ENCODE peak calls at places on chromosomes 3 and 15, in seven cellular contexts. One of them, this sample, is unnamed.

GRCh38 chr3:129352045-129352444 is 73.4 kb downstream of the HMCES start:
- DNase-seq in neural progenitor cell: no peak
- DNase-seq in thoracic aorta: no peak
- DNase-seq in cardiac muscle cell: no peak
- DNase-seq in glutamatergic neuron: no peak
- DNase-seq in esophagus squamous epithelium: no peak
- DNase-seq in A549: no peak
- DNase-seq in this sample: no peak

GRCh38 chr15:80242132-80242769 is 9.8 kb downstream of the CTXND1 start:
- DNase-seq in esophagus squamous epithelium: no peak
- DNase-seq in thoracic aorta: no peak
- DNase-seq in cardiac muscle cell: peak
- DNase-seq in A549: peak
- DNase-seq in neural progenitor cell: peak
- DNase-seq in glutamatergic neuron: peak
- DNase-seq in this sample: peak

GRCh38 chr3:159897331-159898075 is 91.1 kb upstream of the IL12A start:
- DNase-seq in neural progenitor cell: no peak
- DNase-seq in esophagus squamous epithelium: no peak
- DNase-seq in thoracic aorta: no peak
- DNase-seq in cardiac muscle cell: no peak
- DNase-seq in glutamatergic neuron: no peak
- DNase-seq in A549: no peak
- DNase-seq in this sample: no peak

GRCh38 chr3:16113704-16114103 is 60.8 kb upstream of the GALNT15 start:
- DNase-seq in A549: peak
- DNase-seq in esophagus squamous epithelium: no peak
- DNase-seq in neural progenitor cell: no peak
- DNase-seq in thoracic aorta: no peak
- DNase-seq in cardiac muscle cell: no peak
- DNase-seq in glutamatergic neuron: no peak
- DNase-seq in this sample: no peak

GRCh38 chr3:155194973-155195372 is 98.5 kb downstream of the STRIT1 start:
- DNase-seq in A549: no peak
- DNase-seq in neural progenitor cell: no peak
- DNase-seq in esophagus squamous epithelium: no peak
- DNase-seq in thoracic aorta: no peak
- DNase-seq in glutamatergic neuron: no peak
- DNase-seq in cardiac muscle cell: no peak
- DNase-seq in this sample: no peak

GRCh38 chr3:69178838-69179739 is 56.7 kb upstream of the LMOD3 start:
- DNase-seq in neural progenitor cell: no peak
- DNase-seq in cardiac muscle cell: no peak
- DNase-seq in thoracic aorta: no peak
- DNase-seq in esophagus squamous epithelium: no peak
- DNase-seq in A549: peak
- DNase-seq in glutamatergic neuron: no peak
- DNase-seq in this sample: no peak

GRCh38 chr3:106103383-106103782 is 234.6 kb upstream of the CBLB start:
- DNase-seq in A549: no peak
- DNase-seq in thoracic aorta: no peak
- DNase-seq in cardiac muscle cell: no peak
- DNase-seq in esophagus squamous epithelium: no peak
- DNase-seq in glutamatergic neuron: no peak
- DNase-seq in neural progenitor cell: no peak
- DNase-seq in this sample: no peak

GRCh38 chr3:71893120-71893519 is 108.2 kb upstream of the PROK2 start:
- DNase-seq in esophagus squamous epithelium: no peak
- DNase-seq in A549: no peak
- DNase-seq in glutamatergic neuron: no peak
- DNase-seq in cardiac muscle cell: no peak
- DNase-seq in neural progenitor cell: no peak
- DNase-seq in thoracic aorta: no peak
- DNase-seq in this sample: no peak

DNA sequence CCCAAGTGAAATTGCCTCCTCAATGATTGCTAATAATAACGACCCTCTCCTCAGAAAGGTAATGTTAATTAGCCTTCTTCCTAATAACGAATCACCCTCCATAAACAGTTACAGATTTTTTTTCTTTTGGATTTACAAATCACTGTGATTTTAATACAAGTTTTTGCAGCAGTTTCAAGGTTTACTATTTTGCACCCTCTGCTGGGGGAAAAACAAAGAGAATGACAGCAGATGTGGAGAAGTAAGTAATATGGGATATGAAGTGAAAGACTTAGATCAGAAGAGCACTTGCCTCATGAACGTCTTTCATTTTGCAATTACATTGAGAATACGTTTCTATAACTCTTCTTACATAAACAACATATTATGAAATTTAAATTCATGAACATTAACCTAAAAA is 16.1 kb upstream of the CNTN3 start:
- DNase-seq in thoracic aorta: no peak
- DNase-seq in A549: no peak
- DNase-seq in esophagus squamous epithelium: no peak
- DNase-seq in cardiac muscle cell: no peak
- DNase-seq in neural progenitor cell: no peak
- DNase-seq in glutamatergic neuron: no peak
- DNase-seq in this sample: no peak
- TF ChIP-seq CTCF in thoracic aorta: peak
- TF ChIP-seq CTCF in A549: no peak
- TF ChIP-seq CTCF in esophagus squamous epithelium: no peak
- TF ChIP-seq CTCF in cardiac muscle cell: peak
- TF ChIP-seq CTCF in neural progenitor cell: peak
- TF ChIP-seq CTCF in glutamatergic neuron: no peak
- TF ChIP-seq CTCF in this sample: no peak

GRCh38 chr3:37453393-37454391 is 279.3 kb upstream of the LRRFIP2 start:
- DNase-seq in glutamatergic neuron: peak
- DNase-seq in thoracic aorta: no peak
- DNase-seq in cardiac muscle cell: peak
- DNase-seq in A549: no peak
- DNase-seq in esophagus squamous epithelium: no peak
- DNase-seq in neural progenitor cell: peak
- DNase-seq in this sample: peak
- TF ChIP-seq CTCF in glutamatergic neuron: peak
- TF ChIP-seq CTCF in thoracic aorta: peak
- TF ChIP-seq CTCF in cardiac muscle cell: no peak
- TF ChIP-seq CTCF in A549: no peak
- TF ChIP-seq CTCF in esophagus squamous epithelium: peak
- TF ChIP-seq CTCF in neural progenitor cell: peak
- TF ChIP-seq CTCF in this sample: peak

GRCh38 chr3:52231502-52232278 is 6.2 kb upstream of the TLR9 start:
- DNase-seq in A549: peak
- DNase-seq in neural progenitor cell: peak
- DNase-seq in thoracic aorta: no peak
- DNase-seq in cardiac muscle cell: peak
- DNase-seq in glutamatergic neuron: peak
- DNase-seq in esophagus squamous epithelium: no peak
- DNase-seq in this sample: peak

GRCh38 chr3:52230461-52230860 is 5.0 kb upstream of the TLR9 start:
- DNase-seq in esophagus squamous epithelium: no peak
- DNase-seq in neural progenitor cell: no peak
- DNase-seq in glutamatergic neuron: no peak
- DNase-seq in thoracic aorta: no peak
- DNase-seq in A549: no peak
- DNase-seq in cardiac muscle cell: no peak
- DNase-seq in this sample: no peak

GRCh38 chr3:52229656-52230055 is 4.2 kb upstream of the TLR9 start:
- DNase-seq in glutamatergic neuron: no peak
- DNase-seq in cardiac muscle cell: no peak
- DNase-seq in esophagus squamous epithelium: no peak
- DNase-seq in A549: no peak
- DNase-seq in neural progenitor cell: no peak
- DNase-seq in thoracic aorta: no peak
- DNase-seq in this sample: no peak

GRCh38 chr3:52232279-52233107 is 6.5 kb downstream of the TWF2 start:
- DNase-seq in thoracic aorta: no peak
- DNase-seq in glutamatergic neuron: no peak
- DNase-seq in neural progenitor cell: peak
- DNase-seq in esophagus squamous epithelium: no peak
- DNase-seq in cardiac muscle cell: no peak
- DNase-seq in A549: no peak
- DNase-seq in this sample: no peak

DNA sequence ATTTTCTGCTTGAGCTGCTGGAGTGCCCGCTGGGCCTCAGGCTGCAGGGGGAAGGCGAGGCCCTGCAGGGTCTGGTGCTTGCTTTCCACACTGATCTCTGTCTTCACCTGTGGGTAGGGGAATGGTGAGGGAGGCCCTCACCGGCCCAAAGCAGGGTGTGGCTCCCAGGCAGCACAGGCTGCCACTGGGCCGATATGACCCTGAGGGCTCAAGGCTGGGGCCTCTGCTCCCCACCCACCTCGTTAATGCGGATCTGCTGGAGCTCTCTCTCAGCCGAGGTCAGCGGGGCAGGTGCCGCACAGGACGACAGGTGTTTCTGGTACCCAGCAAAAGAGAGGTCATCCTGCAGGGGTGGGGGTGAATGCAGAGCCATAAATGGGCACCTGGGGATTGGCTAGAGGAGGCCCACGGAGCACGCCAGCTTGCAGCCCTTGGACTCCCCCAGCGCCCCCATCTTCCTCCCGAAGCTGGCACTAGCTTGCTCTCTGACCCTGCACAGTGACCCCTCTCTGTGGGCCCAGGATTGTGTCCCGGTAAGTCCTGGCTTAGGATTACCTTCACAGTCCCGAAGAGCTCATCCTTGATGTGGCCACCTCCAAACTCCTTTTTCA is 5.5 kb upstream of the TLR9 start:
- DNase-seq in esophagus squamous epithelium: no peak
- DNase-seq in thoracic aorta: no peak
- DNase-seq in glutamatergic neuron: no peak
- DNase-seq in cardiac muscle cell: no peak
- DNase-seq in neural progenitor cell: no peak
- DNase-seq in A549: no peak
- DNase-seq in this sample: no peak
- TF ChIP-seq CTCF in esophagus squamous epithelium: no peak
- TF ChIP-seq CTCF in thoracic aorta: no peak
- TF ChIP-seq CTCF in glutamatergic neuron: no peak
- TF ChIP-seq CTCF in cardiac muscle cell: no peak
- TF ChIP-seq CTCF in neural progenitor cell: no peak
- TF ChIP-seq CTCF in A549: no peak
- TF ChIP-seq CTCF in this sample: no peak

GRCh38 chr3:52299815-52300611 is 12.4 kb downstream of the GLYCTK start:
- DNase-seq in neural progenitor cell: peak
- DNase-seq in cardiac muscle cell: peak
- DNase-seq in thoracic aorta: no peak
- DNase-seq in glutamatergic neuron: no peak
- DNase-seq in A549: peak
- DNase-seq in esophagus squamous epithelium: no peak
- DNase-seq in this sample: peak
- TF ChIP-seq CTCF in neural progenitor cell: peak
- TF ChIP-seq CTCF in cardiac muscle cell: no peak
- TF ChIP-seq CTCF in thoracic aorta: no peak
- TF ChIP-seq CTCF in glutamatergic neuron: no peak
- TF ChIP-seq CTCF in A549: no peak
- TF ChIP-seq CTCF in esophagus squamous epithelium: no peak
- TF ChIP-seq CTCF in this sample: no peak

GRCh38 chr3:131004603-131005002 is 22.0 kb downstream of the ASTE1 start:
- DNase-seq in neural progenitor cell: no peak
- DNase-seq in cardiac muscle cell: no peak
- DNase-seq in glutamatergic neuron: no peak
- DNase-seq in thoracic aorta: no peak
- DNase-seq in esophagus squamous epithelium: no peak
- DNase-seq in A549: no peak
- DNase-seq in this sample: no peak
- TF ChIP-seq CTCF in neural progenitor cell: no peak
- TF ChIP-seq CTCF in cardiac muscle cell: no peak
- TF ChIP-seq CTCF in glutamatergic neuron: no peak
- TF ChIP-seq CTCF in thoracic aorta: no peak
- TF ChIP-seq CTCF in esophagus squamous epithelium: no peak
- TF ChIP-seq CTCF in A549: no peak
- TF ChIP-seq CTCF in this sample: no peak